ENCODE peak calls at places on chromosomes 4 and X, in four cellular contexts. Z, B, K and J are unnamed samples.
A peak's percentile ranks its signal among the peaks of the same experiment; 100 is the strongest.

GRCh38 chr4:38902695-38903094 is 35.1 kb downstream of the FAM114A1 start:
- DNase-seq in B (no peak), Z (peak; percentile 38), K (no peak), J (no peak)

GRCh38 chr4:80333121-80333520 is 2.4 kb upstream of the CFAP299 start:
- DNase-seq in Z (peak; percentile 27), B (no peak), K (no peak), J (no peak)

GRCh38 chrX:105701310-105702052 is 120.9 kb upstream of the NRK start:
- DNase-seq in K (no peak), B (no peak), Z (no peak), J (no peak)

GRCh38 chr4:38385286-38386010 is 278.6 kb upstream of the KLF3 start:
- DNase-seq in Z (no peak), K (no peak), B (no peak), J (no peak)

GRCh38 chr4:134470544-134470943 is 269.0 kb upstream of the PABPC4L start:
- DNase-seq in K (no peak), Z (no peak), B (no peak), J (no peak)

GRCh38 chr4:54032558-54033135 is 31.8 kb downstream of the CHIC2 start:
- DNase-seq in Z (no peak), K (no peak), B (no peak), J (no peak)

GRCh38 chr4:108628411-108628810 is 8.0 kb downstream of the RPL34 start:
- DNase-seq in K (no peak), B (no peak), Z (peak; percentile 30), J (no peak)

GRCh38 chr4:112213091-112213490 is 18.5 kb upstream of the AP1AR start:
- DNase-seq in Z (peak; percentile 22), B (no peak), K (no peak), J (no peak)

GRCh38 chr4:55372259-55372658 is 23.5 kb upstream of the TMEM165 start:
- DNase-seq in K (no peak), B (no peak), Z (peak; percentile 23), J (no peak)